ENCODE peak calls at places on chromosomes 6 and 20, in ten cellular contexts. A, V, F, S, Y, J, Q, M, H and K are unnamed samples.

GRCh38 chr6:133540361-133540760 is 299.2 kb downstream of the EYA4 start:
- DNase-seq in Q (no peak), Y (no peak), A (no peak), S (no peak), F (no peak), H (no peak), M (no peak), V (no peak), J (no peak), K (no peak)

GRCh38 chr6:117915846-117916245 is 8.8 kb downstream of the SLC35F1 start:
- DNase-seq in Q (no peak), S (no peak), H (no peak), Y (no peak), M (no peak), J (no peak), F (no peak), A (no peak), V (no peak), K (no peak)

GRCh38 chr20:53914091-53914860 is 156.1 kb downstream of the BCAS1 start:
- DNase-seq in J (peak; percentile 50), V (no peak), H (no peak), F (peak; percentile 43), Y (no peak), M (peak; percentile 58), Q (no peak), S (no peak), A (no peak), K (no peak)

GRCh38 chr6:41577865-41578713 is 31.9 kb downstream of the FOXP4 start:
- DNase-seq in M (peak; percentile 51), J (no peak), S (no peak), F (no peak), V (no peak), A (no peak), H (no peak), Q (peak; percentile 32), Y (peak; percentile 71), K (no peak)

GRCh38 chr6:90121982-90122381 is 174.7 kb downstream of the BACH2 start:
- DNase-seq in Y (no peak), F (no peak), S (no peak), J (no peak), V (no peak), Q (peak; percentile 4), M (peak; percentile 19), A (no peak), H (peak; percentile 22), K (peak; percentile 31)

GRCh38 chr20:53706511-53707031 is 112.9 kb upstream of the ZNF217 start:
- DNase-seq in V (no peak), A (peak; percentile 41), J (peak; percentile 89), M (no peak), Y (no peak), F (no peak), H (peak; percentile 16), Q (no peak), S (no peak), K (peak; percentile 58)

GRCh38 chr20:63164681-63165537 is 51.0 kb downstream of the YTHDF1 start:
- DNase-seq in F (no peak), H (no peak), Q (no peak), V (no peak), J (no peak), Y (no peak), A (no peak), S (no peak), M (no peak), K (no peak)

GRCh38 chr6:39941138-39941537 is 6.9 kb upstream of the MOCS1 start:
- DNase-seq in S (no peak), V (no peak), Q (peak; percentile 4), M (no peak), A (no peak), Y (no peak), H (no peak), J (peak; percentile 26), F (no peak), K (no peak)

GRCh38 chr6:135418040-135418439 is 79.5 kb downstream of the AHI1 start:
- DNase-seq in M (no peak), F (no peak), H (no peak), Q (no peak), A (no peak), V (no peak), J (no peak), Y (no peak), S (no peak), K (no peak)

GRCh38 chr20:49859011-49859410 is 46.4 kb downstream of the SLC9A8 start:
- DNase-seq in V (no peak), Q (no peak), F (no peak), S (no peak), A (no peak), M (no peak), J (no peak), H (no peak), Y (no peak), K (no peak)